ENCODE peak calls at places on chromosomes 1 and 21, in seven cellular contexts. G is DND-41; E is brain microvascular endothelial cell; V is foreskin keratinocyte; O is CD4-positive, alpha-beta T cell; K is A549; A is aorta. J is an unnamed sample.

GRCh38 chr1:200319143-200319542 is 90.7 kb downstream of the ZNF281 start:
- DNase-seq in A (no peak), G (no peak), E (no peak), K (no peak), O (no peak), V (no peak), J (no peak)

GRCh38 chr1:115717541-115717940 is 51.0 kb downstream of the CASQ2 start:
- DNase-seq in K (peak), E (peak), G (peak), O (peak), A (peak), V (no peak), J (no peak)

GRCh38 chr1:174746024-174746808 is 253.5 kb upstream of the CACYBP start:
- DNase-seq in A (no peak), E (no peak), K (no peak), O (no peak), G (no peak), V (no peak), J (no peak)

GRCh38 chr1:63305043-63305442 is 17.3 kb upstream of the FOXD3 start:
- DNase-seq in O (no peak), A (no peak), K (no peak), E (no peak), V (no peak), G (no peak), J (no peak)

GRCh38 chr21:29481641-29482040 is 182.9 kb downstream of the BACH1 start:
- DNase-seq in O (no peak), A (no peak), V (no peak), G (no peak), K (no peak), E (no peak), J (no peak)

GRCh38 chr1:48667782-48668181 is 108.9 kb downstream of the BEND5 start:
- DNase-seq in V (no peak), A (no peak), G (no peak), K (no peak), E (no peak), O (no peak), J (no peak)

GRCh38 chr1:210236840-210237409 is 4.3 kb downstream of the SERTAD4 start:
- DNase-seq in K (no peak), V (no peak), E (peak), A (peak), G (no peak), O (no peak), J (peak)

GRCh38 chr1:113565621-113566020 is 175.3 kb downstream of the MAGI3 start:
- DNase-seq in O (no peak), E (no peak), V (no peak), A (no peak), G (peak), K (no peak), J (no peak)

GRCh38 chr1:60960846-60961542 is 121.4 kb upstream of the NFIA start:
- DNase-seq in K (no peak), A (peak), V (no peak), O (no peak), E (peak), G (no peak), J (no peak)

GRCh38 chr1:9687120-9687875 is 35.8 kb downstream of the PIK3CD start:
- DNase-seq in E (peak), G (peak), V (peak), K (peak), A (peak), O (peak), J (no peak)

DNA sequence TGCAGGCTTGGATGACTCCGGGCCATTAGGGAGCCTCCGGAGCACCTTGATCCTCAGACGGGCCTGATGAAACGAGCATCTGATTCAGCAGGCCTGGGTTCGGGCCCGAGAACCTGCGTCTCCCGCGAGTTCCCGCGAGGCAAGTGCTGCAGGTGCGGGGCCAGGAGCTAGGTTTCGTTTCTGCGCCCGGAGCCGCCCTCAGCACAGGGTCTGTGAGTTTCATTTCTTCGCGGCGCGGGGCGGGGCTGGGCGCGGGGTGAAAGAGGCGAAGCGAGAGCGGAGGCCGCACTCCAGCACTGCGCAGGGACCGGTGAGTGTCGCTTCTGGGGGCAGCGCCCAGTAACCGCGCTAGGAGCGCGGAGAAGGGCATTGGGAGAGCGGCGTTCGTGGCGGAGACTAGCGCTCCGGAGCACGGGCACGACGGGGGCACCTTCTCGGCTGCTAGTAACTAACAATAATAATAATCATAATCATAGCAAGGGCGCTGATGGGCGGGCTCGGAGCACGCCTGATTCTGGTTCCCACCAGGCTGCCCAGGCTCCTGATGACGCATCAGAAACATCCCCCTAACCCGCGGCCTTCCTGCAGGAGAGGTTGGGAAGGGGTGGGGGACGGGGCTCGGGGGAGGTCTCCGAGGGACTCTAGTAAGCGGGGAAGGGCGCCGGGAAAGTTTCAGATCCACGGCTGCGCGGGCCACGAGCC is at the start of gene MX1:
- DNase-seq in V (peak), A (peak), G (peak), E (peak), O (peak), K (peak), J (no peak)
- H3K27ac ChIP-seq in V (peak), A (no peak), G (peak), E (no peak), O (peak), K (peak), J (peak)

GRCh38 chr1:25033030-25033827 is 103.2 kb upstream of the RUNX3 start:
- DNase-seq in A (no peak), G (no peak), K (no peak), O (no peak), V (no peak), E (no peak), J (no peak)

GRCh38 chr1:25028910-25029599 is 99.0 kb upstream of the RUNX3 start:
- DNase-seq in E (no peak), G (no peak), A (no peak), K (no peak), O (no peak), V (no peak), J (no peak)

GRCh38 chr1:25031601-25031965 is 101.5 kb upstream of the RUNX3 start:
- DNase-seq in A (no peak), O (no peak), V (no peak), G (no peak), K (no peak), E (peak), J (no peak)

GRCh38 chr1:25031966-25032667 is 102.0 kb upstream of the RUNX3 start:
- DNase-seq in G (no peak), A (no peak), E (peak), O (peak), K (peak), V (peak), J (peak)

GRCh38 chr1:25030674-25031589 is 100.9 kb upstream of the RUNX3 start:
- DNase-seq in O (peak), V (peak), K (no peak), E (peak), G (no peak), A (no peak), J (no peak)
- H3K27ac ChIP-seq in O (peak), V (peak), K (no peak), E (peak), G (no peak), A (no peak), J (no peak)

GRCh38 chr1:85289207-85289847 is 12.9 kb upstream of the BCL10 start:
- DNase-seq in K (peak), E (peak), A (no peak), V (peak), O (no peak), G (no peak), J (no peak)
- H3K27ac ChIP-seq in K (peak), E (peak), A (no peak), V (peak), O (no peak), G (no peak), J (no peak)

DNA sequence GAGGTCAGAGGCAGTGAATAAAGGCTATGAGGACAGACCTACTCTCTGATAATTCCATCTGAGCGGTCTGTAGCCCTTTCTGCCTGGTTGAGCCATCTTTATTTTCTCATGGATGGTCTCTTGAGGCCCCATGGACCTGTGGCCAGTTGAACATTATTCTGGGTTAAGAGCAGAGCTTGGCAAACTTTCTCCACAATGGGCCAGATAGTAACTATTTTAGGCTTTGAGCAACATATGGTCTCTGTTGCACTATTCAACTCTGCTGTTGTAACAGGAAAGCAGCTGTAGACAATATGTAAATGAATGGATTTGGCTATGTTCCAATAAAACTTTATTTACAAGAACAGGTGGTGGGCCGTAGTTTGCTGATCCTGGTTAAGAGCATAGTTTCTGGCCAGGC is 62.7 kb downstream of the KAZN start:
- DNase-seq in G (no peak), V (no peak), O (no peak), E (no peak), K (no peak), A (no peak), J (no peak)
- H3K27ac ChIP-seq in G (no peak), V (no peak), O (no peak), E (no peak), K (no peak), A (no peak), J (no peak)

DNA sequence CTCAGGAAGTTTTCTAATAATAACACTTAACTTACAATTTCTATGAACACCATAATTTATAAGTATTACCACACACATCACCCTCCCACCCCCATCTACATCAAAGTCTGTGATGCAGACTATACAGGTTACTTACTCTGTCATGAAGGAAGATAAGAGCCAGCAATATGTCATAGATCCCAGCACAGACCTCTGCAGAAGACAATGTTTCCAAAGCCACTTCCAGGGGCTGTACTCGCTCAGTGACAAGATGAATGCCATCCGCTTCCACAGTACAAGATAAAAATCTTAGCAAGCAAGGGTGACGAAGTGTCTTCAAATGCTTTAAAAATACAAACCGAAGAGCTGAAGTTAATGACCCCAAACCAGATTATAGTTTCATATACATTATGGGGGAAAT is 15.2 kb downstream of the SCYL3 start:
- DNase-seq in V (no peak), E (no peak), K (no peak), O (no peak), G (no peak), A (no peak), J (no peak)
- H3K27ac ChIP-seq in V (no peak), E (no peak), K (no peak), O (no peak), G (no peak), A (no peak), J (no peak)